ENCODE peak calls at places on chromosomes 2 and 18, in seven cellular contexts. C is PC-3, U is Peyer's patch, W is ovary, E is IMR-90, O is SK-N-SH, S is BJ. Y is an unnamed sample.

GRCh38 chr2:240435955-240436625 is 627 bp downstream of the GPC1 start:
- DNase-seq in C (peak), U (peak), W (peak), E (peak), O (peak), S (no peak), Y (peak)

GRCh38 chr2:237744613-237745249 is 53.8 kb upstream of the RBM44 start:
- DNase-seq in C (peak), U (peak), W (peak), E (peak), O (peak), S (no peak), Y (peak)

GRCh38 chr18:43935051-43935412 is 657.7 kb upstream of the SYT4 start:
- DNase-seq in C (no peak), U (no peak), W (no peak), E (peak), O (no peak), S (peak), Y (no peak)

GRCh38 chr2:172273910-172274571 is 153.3 kb upstream of the ITGA6 start:
- DNase-seq in C (no peak), U (no peak), W (no peak), E (no peak), O (no peak), S (no peak), Y (no peak)

GRCh38 chr2:238496756-238497609 is 70.3 kb downstream of the ASB1 start:
- DNase-seq in C (no peak), U (no peak), W (no peak), E (no peak), O (no peak), S (no peak), Y (no peak)

GRCh38 chr18:9147440-9148238 is 11.1 kb downstream of the ANKRD12 start:
- DNase-seq in C (peak), U (no peak), W (no peak), E (peak), O (peak), S (peak), Y (no peak)

GRCh38 chr2:102154364-102154763 is 11.8 kb downstream of the IL1R1 start:
- DNase-seq in C (no peak), U (no peak), W (no peak), E (no peak), O (no peak), S (no peak), Y (no peak)

GRCh38 chr2:39368846-39369245 is 68.2 kb downstream of the MAP4K3 start:
- DNase-seq in C (no peak), U (no peak), W (no peak), E (no peak), O (peak), S (no peak), Y (no peak)

GRCh38 chr2:39837856-39838453 is 58.9 kb upstream of the THUMPD2 start:
- DNase-seq in C (peak), U (no peak), W (no peak), E (peak), O (peak), S (no peak), Y (no peak)

GRCh38 chr2:23399674-23400261 is 14.8 kb downstream of the KLHL29 start:
- DNase-seq in C (no peak), U (no peak), W (no peak), E (no peak), O (no peak), S (no peak), Y (no peak)

GRCh38 chr18:56678836-56679565 is 27.8 kb downstream of the WDR7 start:
- DNase-seq in C (peak), U (no peak), W (no peak), E (peak), O (no peak), S (no peak), Y (no peak)

DNA sequence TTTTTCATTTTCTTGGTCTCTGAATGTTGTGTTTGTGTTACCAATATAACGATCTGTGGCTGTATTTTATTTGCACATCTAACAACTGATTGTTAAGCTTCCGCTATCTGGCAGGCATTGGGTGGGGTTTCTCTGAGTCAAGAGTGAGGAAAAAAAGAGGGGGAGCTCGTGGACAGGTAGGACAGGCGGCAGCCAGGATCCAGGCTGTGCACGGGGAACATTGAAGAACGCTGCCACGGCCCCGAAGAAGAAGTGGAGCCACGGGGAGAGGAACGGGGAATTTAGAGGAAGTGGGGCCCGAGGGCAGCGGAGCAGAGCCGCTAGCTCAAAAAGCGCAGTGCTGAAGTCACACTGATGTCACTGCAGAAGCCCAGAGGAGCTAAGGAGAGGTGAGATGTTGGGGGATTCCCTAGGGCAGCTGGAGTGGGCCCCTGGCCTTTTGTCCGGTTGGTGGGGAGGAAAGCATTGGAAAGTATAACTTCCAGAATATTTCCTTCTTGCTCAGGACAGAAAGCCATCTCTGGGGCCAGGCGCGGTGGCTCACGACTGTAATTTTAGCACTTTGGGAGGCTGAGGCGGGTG is 20.9 kb upstream of the DNMT3A start:
- DNase-seq in C (peak), U (peak), W (no peak), E (no peak), O (peak), S (no peak), Y (peak)
- H3K4me3 ChIP-seq in C (peak), U (peak), W (peak), E (no peak), O (no peak), S (no peak), Y (peak)

GRCh38 chr18:46097378-46097852 is 681 bp downstream of the ATP5F1A start:
- DNase-seq in C (no peak), U (no peak), W (no peak), E (no peak), O (no peak), S (no peak), Y (no peak)

GRCh38 chr18:46099463-46099862 is 1.4 kb upstream of the ATP5F1A start:
- DNase-seq in C (no peak), U (no peak), W (no peak), E (no peak), O (no peak), S (no peak), Y (no peak)

GRCh38 chr18:46098616-46098933 is 479 bp upstream of the ATP5F1A start:
- DNase-seq in C (no peak), U (no peak), W (no peak), E (no peak), O (no peak), S (no peak), Y (no peak)

GRCh38 chr18:46096651-46097300 is 1.3 kb downstream of the ATP5F1A start:
- DNase-seq in C (no peak), U (no peak), W (no peak), E (no peak), O (no peak), S (no peak), Y (no peak)

DNA sequence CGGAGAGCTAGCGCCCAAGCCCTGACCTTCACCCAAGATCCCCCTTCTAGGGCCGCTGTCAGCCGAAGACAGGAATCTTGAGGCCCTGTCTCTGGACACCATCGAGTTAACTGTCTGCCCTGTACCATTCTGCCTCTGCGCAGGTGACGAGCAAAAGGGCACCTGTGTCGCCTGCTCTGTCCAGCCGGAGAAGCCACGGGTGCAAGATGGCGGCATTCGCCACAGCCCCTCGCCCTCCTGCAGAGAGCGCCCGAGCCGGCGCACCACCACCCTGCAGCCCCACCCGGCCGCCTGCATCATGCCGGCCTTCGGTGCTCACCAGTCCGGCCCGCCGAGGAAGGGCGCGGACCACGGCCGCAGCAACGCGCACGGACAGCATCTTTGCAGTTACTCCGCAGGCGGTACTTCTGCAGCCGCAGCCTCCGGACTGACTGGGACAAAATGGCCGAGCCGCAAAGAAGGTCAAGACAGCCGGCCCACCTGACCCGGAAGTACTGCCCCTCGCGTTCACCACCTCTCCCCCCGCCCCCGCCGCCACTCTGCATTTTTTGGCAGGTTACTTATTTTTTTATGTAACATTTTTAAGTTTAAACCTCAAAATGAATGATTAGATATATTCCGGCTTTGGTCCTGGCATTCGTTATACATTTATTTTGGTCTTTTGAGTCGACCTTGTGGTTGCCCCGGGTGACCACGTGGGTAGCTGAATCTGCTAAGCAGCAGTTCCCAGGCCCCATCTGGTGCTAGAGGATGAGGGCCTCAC is at the start of gene ATP5F1A:
- DNase-seq in C (peak), U (peak), W (peak), E (peak), O (peak), S (no peak), Y (peak)
- TF ChIP-seq CTCF in C (no peak), U (no peak), W (no peak), E (peak), O (peak), S (peak), Y (no peak)

DNA sequence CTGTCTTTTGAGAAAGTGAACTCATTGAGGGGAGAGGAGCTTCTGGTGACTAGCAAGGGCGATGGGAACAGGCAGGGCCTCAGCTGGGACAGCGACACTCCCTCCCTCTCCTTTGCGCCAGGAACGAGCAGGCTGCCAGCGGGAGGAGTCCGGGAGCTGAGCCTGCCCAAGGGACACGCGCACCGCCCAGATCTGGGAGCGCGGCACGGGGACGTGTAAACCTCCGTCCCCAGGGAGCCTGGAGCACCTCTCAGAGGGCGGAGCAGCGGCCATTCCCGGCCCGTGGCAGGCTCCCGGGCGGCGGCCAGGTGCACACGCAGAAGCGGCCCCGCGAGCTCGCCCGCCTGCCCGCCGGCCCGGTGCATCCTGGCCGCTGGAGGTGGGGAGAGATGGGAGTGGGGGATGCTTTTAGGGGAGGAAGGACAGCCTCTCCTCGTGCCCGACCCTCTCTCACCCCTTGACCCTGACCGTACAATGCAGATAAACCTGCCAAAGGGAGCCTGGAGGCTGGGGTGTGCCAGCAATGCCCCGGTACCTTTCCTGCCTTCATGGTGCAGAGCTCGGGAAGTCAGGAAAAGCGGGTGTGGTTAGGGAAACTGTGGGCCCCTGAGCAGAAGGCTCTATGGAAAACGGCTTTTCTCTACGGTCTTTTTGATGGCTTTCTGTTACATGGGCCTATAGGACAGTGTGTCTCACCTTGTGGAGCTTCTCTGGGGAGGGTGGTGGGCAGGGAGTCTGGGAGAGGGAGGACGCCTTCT is 2.2 kb downstream of the AQP4 start:
- DNase-seq in C (peak), U (peak), W (peak), E (no peak), O (peak), S (no peak), Y (peak)
- H3K4me3 ChIP-seq in C (peak), U (no peak), W (peak), E (no peak), O (peak), S (no peak), Y (peak)

DNA sequence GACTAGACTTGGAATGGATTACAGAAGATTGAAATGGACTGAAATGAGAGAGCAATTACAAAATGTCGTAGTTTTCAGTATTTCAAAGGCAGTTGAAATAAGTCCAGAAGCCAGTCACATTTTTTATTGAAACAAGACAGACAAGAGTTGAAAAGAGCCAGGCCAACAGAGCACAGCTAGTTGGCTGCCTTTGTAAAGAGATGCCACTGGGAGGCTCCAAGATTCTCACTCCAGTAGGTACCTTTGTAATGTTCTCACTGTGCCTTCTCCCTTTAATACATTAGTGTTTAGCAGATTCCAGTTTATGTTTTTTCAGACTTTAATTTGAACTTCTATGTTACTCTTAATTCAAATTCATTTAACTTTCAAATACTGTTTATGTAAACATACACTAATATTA is 234.8 kb downstream of the DSEL start:
- DNase-seq in C (no peak), U (no peak), W (no peak), E (no peak), O (no peak), S (no peak), Y (no peak)
- TF ChIP-seq CTCF in C (peak), U (no peak), W (no peak), E (no peak), O (no peak), S (no peak), Y (no peak)